ENCODE peak calls at places on chromosomes 5 and 9, in six cellular contexts. F, E, G, N, U and Q are unnamed samples.
A peak's percentile ranks its signal among the peaks of the same experiment; 100 is the strongest.

GRCh38 chr5:179459771-179460170 is 90.6 kb upstream of the RUFY1 start:
- DNase-seq in F (no peak), E (no peak), G (no peak), N (no peak), U (no peak), Q (no peak)

GRCh38 chr9:8365029-8365428 is 565.5 kb upstream of the DMAC1 start:
- DNase-seq in F (no peak), E (no peak), G (no peak), N (no peak), U (no peak), Q (no peak)

GRCh38 chr9:4344946-4345345 is 45.1 kb upstream of the GLIS3 start:
- DNase-seq in F (no peak), E (no peak), G (no peak), N (no peak), U (no peak), Q (no peak)

GRCh38 chr5:76602094-76602726 is 21.0 kb downstream of the F2RL2 start:
- DNase-seq in F (no peak), E (no peak), G (no peak), N (no peak), U (no peak), Q (peak; percentile 45)

GRCh38 chr5:11476866-11477265 is 427.4 kb downstream of the CTNND2 start:
- DNase-seq in F (no peak), E (no peak), G (no peak), N (no peak), U (no peak), Q (no peak)

GRCh38 chr9:99103909-99104458 is 929 bp upstream of the TGFBR1 start:
- DNase-seq in F (peak; percentile 64), E (peak; percentile 33), G (no peak), N (no peak), U (no peak), Q (peak; percentile 1)

GRCh38 chr5:67215592-67216471 is 19.2 kb upstream of the CD180 start:
- DNase-seq in F (no peak), E (peak; percentile 82), G (peak; percentile 70), N (no peak), U (peak; percentile 92), Q (no peak)

GRCh38 chr5:143495823-143496275 is 92.4 kb upstream of the NR3C1 start:
- DNase-seq in F (no peak), E (no peak), G (no peak), N (no peak), U (no peak), Q (peak; percentile 83)

GRCh38 chr9:20322212-20322611 is 300.1 kb downstream of the MLLT3 start:
- DNase-seq in F (no peak), E (no peak), G (no peak), N (no peak), U (no peak), Q (no peak)

GRCh38 chr5:177471610-177472356 is 1.7 kb downstream of the DBN1 start:
- DNase-seq in F (no peak), E (no peak), G (no peak), N (no peak), U (no peak), Q (no peak)

GRCh38 chr5:176415240-176416122 is 858 bp downstream of the CLTB start:
- DNase-seq in F (peak; percentile 60), E (peak; percentile 35), G (peak; percentile 30), N (no peak), U (no peak), Q (peak; percentile 18)

GRCh38 chr9:11457809-11458785 is 845.3 kb upstream of the PTPRD start:
- DNase-seq in F (peak; percentile 32), E (no peak), G (no peak), N (peak; percentile 17), U (no peak), Q (peak; percentile 3)

GRCh38 chr5:89450149-89450538 is 567.2 kb upstream of the MEF2C start:
- DNase-seq in F (no peak), E (no peak), G (no peak), N (no peak), U (no peak), Q (no peak)

GRCh38 chr9:16512281-16512680 is 358.2 kb downstream of the BNC2 start:
- DNase-seq in F (no peak), E (no peak), G (no peak), N (no peak), U (no peak), Q (no peak)

GRCh38 chr5:159071382-159071781 is 28.3 kb downstream of the EBF1 start:
- DNase-seq in F (peak; percentile 32), E (no peak), G (no peak), N (no peak), U (no peak), Q (no peak)

DNA sequence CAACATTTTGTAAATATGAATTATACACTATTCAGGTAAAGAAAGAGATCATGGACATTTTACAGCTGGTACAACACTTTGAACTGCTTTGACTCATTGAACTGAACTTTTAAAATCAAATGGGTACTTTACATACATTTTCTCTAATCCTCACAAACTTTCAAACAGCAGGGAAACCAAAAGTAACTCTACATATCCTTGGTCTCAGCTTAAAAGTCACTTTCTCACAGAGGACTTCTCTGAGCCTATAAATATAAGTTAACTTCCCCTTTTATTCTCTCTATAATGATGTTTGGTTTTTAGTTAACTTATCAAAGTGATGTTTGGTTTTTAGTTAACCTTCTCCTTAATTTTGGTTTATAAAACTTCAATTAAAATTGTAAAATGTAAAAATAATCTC is 209.8 kb downstream of the MCTP1 start:
- DNase-seq in F (no peak), E (no peak), G (no peak), N (no peak), U (no peak), Q (no peak)
- H3K4me1 ChIP-seq in F (no peaks in the 10 kb centered on the region), E (peaks cover 5% of the 10 kb centered on the region), G (no peaks in the 10 kb centered on the region), N (peaks cover 3% of the 10 kb centered on the region), U (peaks cover 11% of the 10 kb centered on the region), Q (peaks cover 28% of the 10 kb centered on the region)

DNA sequence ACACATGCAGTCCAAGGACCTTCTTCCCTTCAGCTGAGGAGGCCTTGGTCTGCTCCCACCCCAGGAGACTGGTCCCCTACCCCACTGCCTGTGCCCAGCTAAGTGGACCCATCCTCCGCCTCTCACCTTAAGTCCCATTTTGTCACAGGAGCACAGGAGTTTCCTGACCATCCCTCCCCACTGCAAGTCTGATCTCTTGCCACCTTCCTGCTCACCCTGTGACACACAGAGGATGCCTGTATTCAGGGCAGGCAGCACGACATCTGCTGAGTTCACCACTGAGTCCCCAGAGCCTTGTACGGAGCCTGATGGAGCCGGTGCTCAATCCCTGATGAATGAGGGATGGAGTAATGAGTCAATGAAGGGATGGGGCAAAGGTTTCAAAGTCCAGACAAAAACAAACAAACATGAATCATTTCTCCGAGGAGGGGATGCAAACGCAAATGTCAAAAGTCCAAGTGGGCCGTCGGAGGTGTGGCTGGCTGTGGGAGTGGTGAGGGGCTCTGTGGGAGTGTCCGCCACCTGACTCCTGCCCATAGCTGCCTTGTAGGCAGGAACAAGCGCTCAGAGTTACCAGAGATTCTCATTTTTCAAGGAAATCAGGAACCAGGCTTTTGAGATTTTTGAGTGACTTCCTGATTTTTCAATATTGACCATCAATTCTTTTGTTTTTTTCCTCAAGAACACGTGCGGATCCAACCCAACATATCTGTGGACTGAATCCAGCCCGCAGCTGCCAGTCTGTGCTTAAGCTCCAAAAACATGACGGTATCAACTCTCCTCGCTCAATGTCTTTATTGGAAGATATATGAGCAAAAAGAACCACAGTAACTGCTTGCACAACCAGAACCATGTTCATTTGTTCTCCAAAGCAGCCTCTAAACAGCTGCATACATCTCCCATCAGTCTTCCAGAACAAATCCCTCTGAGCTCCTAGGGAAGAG is 4.4 kb downstream of the RAPGEF1 start:
- DNase-seq in F (no peak), E (no peak), G (no peak), N (no peak), U (no peak), Q (no peak)
- H3K4me1 ChIP-seq in F (peaks cover 43% of the 10 kb centered on the region), E (peaks cover 41% of the 10 kb centered on the region), G (peaks cover 40% of the 10 kb centered on the region), N (peaks cover 19% of the 10 kb centered on the region), U (peaks cover 89% of the 10 kb centered on the region), Q (peaks cover 28% of the 10 kb centered on the region)

DNA sequence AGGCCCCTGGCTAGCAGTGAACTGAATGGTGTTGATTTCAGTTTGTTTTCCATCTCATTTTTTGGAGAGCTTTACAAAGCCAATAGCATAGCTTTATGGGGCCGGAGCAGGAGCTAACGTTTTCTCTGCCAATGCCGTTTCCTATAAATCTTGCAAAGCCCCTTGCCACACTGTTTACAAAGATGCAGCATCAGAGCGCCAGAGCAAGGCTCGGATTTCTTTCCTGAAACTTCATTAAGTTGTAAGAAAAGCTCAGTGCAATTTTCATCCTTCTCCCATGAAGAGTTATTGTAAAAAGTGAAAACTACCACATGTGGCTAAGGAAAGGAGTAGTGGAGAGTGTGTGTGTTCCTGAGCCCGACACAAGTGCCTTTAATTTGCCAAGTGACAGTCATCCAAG is 178.2 kb upstream of the GDNF start:
- DNase-seq in F (no peak), E (no peak), G (no peak), N (no peak), U (no peak), Q (no peak)
- H3K4me1 ChIP-seq in F (no peaks in the 10 kb centered on the region), E (no peaks in the 10 kb centered on the region), G (no peaks in the 10 kb centered on the region), N (no peaks in the 10 kb centered on the region), U (no peaks in the 10 kb centered on the region), Q (no peaks in the 10 kb centered on the region)

GRCh38 chr5:871596-872298 is 20.9 kb downstream of the BRD9 start:
- DNase-seq in F (no peak), E (no peak), G (peak; percentile 34), N (no peak), U (peak; percentile 25), Q (no peak)
- H3K4me1 ChIP-seq in F (no peaks in the 10 kb centered on the region), E (peaks cover 2% of the 10 kb centered on the region), G (no peaks in the 10 kb centered on the region), N (no peaks in the 10 kb centered on the region), U (peaks cover 3% of the 10 kb centered on the region), Q (no peaks in the 10 kb centered on the region)

GRCh38 chr9:110746211-110746930 is 77.8 kb downstream of the MUSK start:
- DNase-seq in F (no peak), E (no peak), G (no peak), N (no peak), U (no peak), Q (no peak)
- H3K4me1 ChIP-seq in F (peaks cover 6% of the 10 kb centered on the region), E (no peaks in the 10 kb centered on the region), G (no peaks in the 10 kb centered on the region), N (peaks cover 9% of the 10 kb centered on the region), U (peaks cover 17% of the 10 kb centered on the region), Q (peaks cover 9% of the 10 kb centered on the region)

GRCh38 chr5:65198777-65199120 is 283.0 kb downstream of the ADAMTS6 start:
- DNase-seq in F (no peak), E (no peak), G (no peak), N (no peak), U (no peak), Q (no peak)
- H3K4me1 ChIP-seq in F (no peaks in the 10 kb centered on the region), E (no peaks in the 10 kb centered on the region), G (no peaks in the 10 kb centered on the region), N (no peaks in the 10 kb centered on the region), U (peaks cover 3% of the 10 kb centered on the region), Q (no peaks in the 10 kb centered on the region)

GRCh38 chr9:68781866-68782265 is 76.8 kb downstream of the PIP5K1B start:
- DNase-seq in F (no peak), E (no peak), G (no peak), N (no peak), U (no peak), Q (no peak)
- H3K4me1 ChIP-seq in F (peaks cover 15% of the 10 kb centered on the region), E (peaks cover 2% of the 10 kb centered on the region), G (peaks cover 33% of the 10 kb centered on the region), N (peaks cover 36% of the 10 kb centered on the region), U (peaks cover 72% of the 10 kb centered on the region), Q (peaks cover 10% of the 10 kb centered on the region)